ENCODE peak calls at places on chromosomes 4 and X, in six cellular contexts. K is H1, A is GM12891, F is K562, I is HepG2, T is GM12878. E is an unnamed sample.

GRCh38 chr4:183099537-183100297 is 660 bp downstream of the WWC2 start:
- DNase-seq in A (no peak), I (peak), T (no peak), F (peak), K (no peak), E (peak)

GRCh38 chrX:135910251-135910650 is 16.7 kb downstream of the SAGE1 start:
- DNase-seq in T (no peak), F (no peak), I (no peak), K (no peak), A (no peak), E (no peak)

GRCh38 chr4:85681194-85681803 is 206.3 kb downstream of the ARHGAP24 start:
- DNase-seq in A (no peak), I (no peak), K (no peak), T (no peak), F (no peak), E (no peak)

GRCh38 chr4:76897522-76898384 is at the start of gene SOWAHB:
- DNase-seq in K (peak), F (no peak), T (no peak), A (peak), I (peak), E (peak)

GRCh38 chrX:43717161-43717560 is 61.1 kb downstream of the MAOA start:
- DNase-seq in A (no peak), K (no peak), I (no peak), F (no peak), T (no peak), E (no peak)

GRCh38 chr4:77651820-77652219 is 46.2 kb downstream of the CXCL13 start:
- DNase-seq in K (no peak), I (no peak), T (no peak), A (no peak), F (no peak), E (no peak)

GRCh38 chr4:109676886-109677285 is 26.4 kb downstream of the CASP6 start:
- DNase-seq in F (no peak), A (no peak), T (no peak), K (no peak), I (no peak), E (no peak)

GRCh38 chr4:132056466-132056865 is 1092.6 kb upstream of the PCDH10 start:
- DNase-seq in K (no peak), I (no peak), T (no peak), A (no peak), F (no peak), E (no peak)

GRCh38 chr4:145690610-145691009 is 10.7 kb downstream of the C4orf51 start:
- DNase-seq in K (no peak), I (peak), T (no peak), F (no peak), A (no peak), E (no peak)

GRCh38 chr4:80365928-80366327 is 30.4 kb downstream of the CFAP299 start:
- DNase-seq in I (peak), A (no peak), F (no peak), T (peak), K (no peak), E (no peak)

GRCh38 chr4:13509442-13509841 is 25.3 kb upstream of the RAB28 start:
- DNase-seq in T (no peak), F (no peak), K (no peak), I (no peak), A (no peak), E (no peak)

GRCh38 chr4:89482248-89482647 is 174.6 kb upstream of the GPRIN3 start:
- DNase-seq in I (peak), T (no peak), F (peak), A (no peak), K (no peak), E (no peak)

GRCh38 chrX:6449946-6450345 is 85.0 kb downstream of the VCX3A start:
- DNase-seq in A (no peak), T (no peak), I (no peak), F (no peak), K (no peak), E (no peak)

GRCh38 chrX:150158554-150159332 is 204.4 kb upstream of the MAMLD1 start:
- DNase-seq in I (no peak), F (no peak), A (no peak), T (no peak), K (no peak), E (no peak)

GRCh38 chr4:186957952-186958555 is 234.4 kb upstream of the FAT1 start:
- DNase-seq in F (no peak), A (no peak), T (no peak), I (no peak), K (no peak), E (no peak)

GRCh38 chr4:8218371-8219050 is 19.4 kb downstream of the SH3TC1 start:
- DNase-seq in I (no peak), A (no peak), K (no peak), T (no peak), F (no peak), E (no peak)

GRCh38 chr4:8220661-8221446 is 21.8 kb downstream of the SH3TC1 start:
- DNase-seq in F (no peak), A (no peak), T (no peak), K (no peak), I (no peak), E (no peak)

GRCh38 chr4:8217246-8217511 is 18.1 kb downstream of the SH3TC1 start:
- DNase-seq in A (no peak), I (no peak), K (no peak), T (no peak), F (no peak), E (no peak)

GRCh38 chr4:8217871-8218270 is 18.8 kb downstream of the SH3TC1 start:
- DNase-seq in A (no peak), K (no peak), F (no peak), I (no peak), T (no peak), E (no peak)

GRCh38 chr4:8219236-8219635 is 20.1 kb downstream of the SH3TC1 start:
- DNase-seq in I (no peak), K (no peak), A (no peak), F (no peak), T (no peak), E (no peak)
- TF ChIP-seq POLR2AphosphoS5 in I (no peak), K (no peak), A (no peak), F (no peak), T (no peak), E (no peak)

GRCh38 chr4:1288786-1289185 is 905 bp upstream of the MAEA start:
- DNase-seq in F (no peak), T (no peak), A (no peak), K (no peak), I (no peak), E (no peak)

GRCh38 chr4:1291091-1291490 is 1.4 kb downstream of the MAEA start:
- DNase-seq in F (no peak), T (no peak), I (no peak), A (no peak), K (no peak), E (no peak)

GRCh38 chr4:1290165-1290977 is 680 bp downstream of the MAEA start:
- DNase-seq in I (no peak), K (no peak), F (no peak), T (no peak), A (no peak), E (no peak)

GRCh38 chr4:1291996-1292702 is 2.5 kb downstream of the MAEA start:
- DNase-seq in I (no peak), K (no peak), A (no peak), T (no peak), F (no peak), E (no peak)

DNA sequence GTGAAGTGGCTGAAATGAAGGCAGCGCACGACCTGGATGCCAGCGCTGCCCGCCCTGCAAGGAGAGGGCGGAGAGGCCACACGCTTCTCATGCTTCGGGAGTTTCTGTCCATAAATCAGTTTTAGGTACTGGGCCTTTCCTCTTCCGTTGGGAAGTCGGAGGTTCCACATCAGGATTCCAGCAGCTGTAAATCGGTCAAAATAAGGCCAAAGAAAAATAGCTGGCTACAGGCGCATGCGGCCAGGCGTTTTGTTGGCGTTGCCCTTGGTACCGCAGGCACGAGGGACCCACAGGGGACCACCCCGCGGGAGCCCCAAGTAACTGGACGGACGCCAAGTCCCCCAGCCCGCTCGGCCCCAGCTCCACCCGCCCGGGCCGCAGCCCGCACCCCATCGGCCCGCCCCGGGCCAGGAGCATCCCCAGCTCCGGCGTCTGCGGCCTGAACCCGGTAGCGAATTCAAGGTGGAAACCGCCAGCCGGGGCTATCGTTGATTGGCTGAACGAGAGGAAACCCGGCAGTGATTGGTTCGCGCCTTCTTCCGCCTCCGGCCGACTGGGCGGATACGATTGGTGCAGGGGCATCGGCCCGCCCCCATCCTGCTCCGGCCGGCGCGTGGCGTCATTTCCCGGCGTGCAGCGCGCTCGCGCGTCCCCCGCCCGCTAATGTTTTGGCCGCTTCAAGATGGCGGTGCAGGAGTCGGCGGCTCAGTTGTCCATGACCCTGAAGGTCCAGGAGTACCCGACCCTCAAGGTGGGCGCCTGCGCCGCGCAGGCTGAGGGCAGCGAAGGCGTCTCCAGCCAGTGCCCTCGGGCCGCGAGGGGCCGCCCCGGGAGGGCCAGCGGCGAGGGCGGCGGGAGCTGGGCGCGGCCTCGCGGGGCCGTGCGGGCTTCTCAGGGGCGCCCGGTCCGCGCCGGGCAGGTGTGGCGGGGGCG is at the start of gene MAEA:
- DNase-seq in F (peak), T (peak), K (peak), A (peak), I (peak), E (peak)
- TF ChIP-seq POLR2A in F (peak), T (peak), K (peak), A (peak), I (peak), E (peak)

GRCh38 chr4:151604238-151604637 is 156.6 kb downstream of the GATB start:
- DNase-seq in A (no peak), I (no peak), F (no peak), T (no peak), K (no peak), E (no peak)
- TF ChIP-seq TAF1 in A (no peak), I (no peak), F (no peak), T (no peak), K (no peak), E (no peak)

DNA sequence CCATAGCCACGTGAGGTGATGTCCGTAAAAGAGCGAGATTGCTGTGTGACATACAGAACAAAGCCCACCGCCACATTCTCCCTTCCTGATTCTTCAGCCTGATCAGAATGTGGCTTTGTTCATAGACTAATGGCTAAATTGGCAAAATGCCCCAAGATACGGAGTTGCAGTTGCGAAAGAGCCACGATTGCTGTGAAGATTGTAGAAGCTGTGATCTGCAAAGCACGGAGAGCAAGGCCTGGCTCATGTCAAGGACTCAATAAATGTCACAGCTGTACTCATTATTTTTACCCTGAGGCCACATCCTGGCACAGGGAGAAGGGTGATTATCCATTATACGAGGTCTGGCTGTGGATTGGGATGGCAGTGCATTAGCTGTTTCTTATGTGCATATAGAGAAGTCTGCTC is 34.2 kb downstream of the ARSD start:
- DNase-seq in I (peak), A (no peak), F (no peak), K (no peak), T (no peak), E (no peak)
- TF ChIP-seq POLR2AphosphoS5 in I (no peak), A (no peak), F (no peak), K (no peak), T (no peak), E (no peak)

GRCh38 chr4:99825272-99825671 is 8.6 kb downstream of the DAPP1 start:
- DNase-seq in F (no peak), T (no peak), A (no peak), K (no peak), I (no peak), E (no peak)
- TF ChIP-seq POLR2A in F (no peak), T (no peak), A (no peak), K (no peak), I (no peak), E (no peak)

GRCh38 chr4:147496500-147496899 is 15.6 kb downstream of the EDNRA start:
- DNase-seq in A (no peak), K (no peak), F (no peak), T (no peak), I (no peak), E (no peak)

GRCh38 chr4:147492301-147492700 is 11.4 kb downstream of the EDNRA start:
- DNase-seq in F (no peak), A (no peak), T (no peak), K (no peak), I (no peak), E (no peak)

GRCh38 chr4:147494301-147494700 is 13.4 kb downstream of the EDNRA start:
- DNase-seq in F (no peak), T (no peak), K (no peak), A (no peak), I (no peak), E (no peak)

GRCh38 chr4:147491076-147491475 is 10.2 kb downstream of the EDNRA start:
- DNase-seq in I (no peak), T (no peak), F (no peak), A (no peak), K (no peak), E (no peak)

DNA sequence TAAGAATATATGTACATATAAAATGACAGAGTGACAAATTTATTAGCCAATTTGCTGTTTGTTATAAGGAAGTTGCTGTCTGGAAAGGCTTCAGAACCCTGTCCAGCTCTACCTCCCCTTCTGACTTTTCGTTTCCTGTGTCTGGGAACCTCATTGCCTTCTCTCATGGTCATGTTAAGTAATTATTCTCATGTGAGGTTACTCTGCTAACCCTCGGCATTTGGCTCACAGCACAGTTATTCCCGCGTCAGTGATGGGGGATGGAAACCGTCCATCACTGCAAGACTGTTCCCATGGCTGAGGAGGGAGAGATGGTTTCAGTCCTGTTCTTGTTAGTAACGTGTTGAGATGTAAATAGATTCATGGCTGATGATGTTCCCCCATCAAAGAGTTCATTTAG is 11.9 kb downstream of the EDNRA start:
- DNase-seq in A (no peak), K (no peak), T (peak), I (no peak), F (no peak), E (no peak)
- TF ChIP-seq TAF1 in A (no peak), K (no peak), T (no peak), I (no peak), F (no peak), E (no peak)

DNA sequence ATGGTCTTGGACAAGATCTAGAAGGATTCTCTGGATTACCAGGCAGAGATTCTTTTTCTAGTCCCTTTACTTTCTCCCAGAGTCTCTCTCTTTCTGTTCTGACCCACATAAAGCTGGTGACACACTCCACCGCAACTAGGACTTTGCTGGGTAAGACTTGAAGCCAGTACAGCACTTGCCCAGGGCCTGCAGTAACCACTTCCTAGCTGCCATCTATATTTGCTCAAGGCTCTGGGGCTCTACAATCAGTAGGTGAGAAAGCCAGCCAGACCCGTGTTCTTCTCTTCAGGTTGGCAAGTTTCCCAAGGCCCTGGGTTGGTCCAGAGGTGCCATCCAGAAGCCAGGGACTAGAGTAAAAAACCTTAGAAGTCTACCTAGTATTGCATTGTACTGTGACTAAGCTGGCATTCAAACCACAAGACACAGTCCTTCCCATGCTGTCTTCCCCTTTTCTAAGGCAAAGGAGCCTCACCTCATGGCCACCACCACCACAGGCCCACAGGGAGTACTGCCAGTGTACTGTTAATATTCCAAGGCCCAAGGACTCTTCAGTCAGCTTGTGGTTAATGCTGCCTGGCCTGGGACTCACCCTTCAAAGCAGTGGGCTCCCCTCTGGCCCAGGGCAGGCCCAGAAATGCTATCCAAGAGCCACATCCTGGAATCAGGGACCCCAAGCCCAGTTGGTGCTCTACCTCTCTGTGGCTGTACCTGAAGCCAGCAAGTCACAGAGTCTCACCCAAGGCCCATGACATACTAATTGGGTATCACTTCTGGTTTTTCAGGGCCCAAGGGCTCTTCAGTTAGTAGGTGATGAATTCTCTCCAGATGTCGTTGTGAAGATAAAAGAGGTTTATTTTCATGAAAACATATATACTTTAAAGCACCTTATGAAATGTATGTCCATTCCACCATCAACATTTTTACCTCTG is 54.7 kb downstream of the CD38 start:
- DNase-seq in I (no peak), F (no peak), A (no peak), K (no peak), T (no peak), E (no peak)
- TF ChIP-seq POLR2AphosphoS5 in I (no peak), F (no peak), A (no peak), K (no peak), T (no peak), E (no peak)